ENCODE peak calls at places on chromosomes 16 and 17, in four cellular contexts. T is GM12865, Y is upper lobe of right lung, L is cardiac muscle cell. W is an unnamed sample.

GRCh38 chr17:3970668-3971067 is 6.4 kb upstream of the ATP2A3 start:
- DNase-seq in L (no peak), Y (no peak), T (no peak), W (no peak)

GRCh38 chr17:44917456-44917855 is 2.2 kb upstream of the GFAP start:
- DNase-seq in Y (peak), L (no peak), T (no peak), W (no peak)

GRCh38 chr17:34740516-34740915 is 161.1 kb downstream of the TMEM132E start:
- DNase-seq in T (no peak), Y (no peak), L (no peak), W (no peak)

GRCh38 chr16:76518791-76519190 is 241.6 kb downstream of the CNTNAP4 start:
- DNase-seq in Y (no peak), L (peak), T (no peak), W (no peak)

GRCh38 chr17:14067347-14067746 is 2.0 kb upstream of the COX10 start:
- DNase-seq in L (no peak), Y (no peak), T (no peak), W (no peak)

GRCh38 chr17:42564815-42565522 is 1.9 kb upstream of the MLX start:
- DNase-seq in L (no peak), T (no peak), Y (no peak), W (no peak)

GRCh38 chr17:17951524-17951923 is 20.7 kb downstream of the TOM1L2 start:
- DNase-seq in L (no peak), T (no peak), Y (no peak), W (no peak)

GRCh38 chr17:373616-374225 is 21.1 kb upstream of the RPH3AL start:
- DNase-seq in L (no peak), Y (peak), T (no peak), W (no peak)

GRCh38 chr17:75565618-75566017 is 22.0 kb upstream of the MYO15B start:
- DNase-seq in T (no peak), Y (no peak), L (no peak), W (no peak)

GRCh38 chr17:74130841-74131240 is 72.6 kb upstream of the RPL38 start:
- DNase-seq in T (no peak), L (no peak), Y (peak), W (no peak)

GRCh38 chr17:14488958-14489550 is 188.2 kb downstream of the HS3ST3B1 start:
- DNase-seq in T (no peak), Y (no peak), L (no peak), W (no peak)

GRCh38 chr17:70808596-70808995 is 639.3 kb downstream of the KCNJ2 start:
- DNase-seq in T (peak), L (no peak), Y (no peak), W (no peak)

GRCh38 chr17:3002538-3003301 is 60.7 kb downstream of the OR1D5 start:
- DNase-seq in T (peak), L (no peak), Y (peak), W (no peak)

GRCh38 chr17:51259574-51260236 is at the start of gene MBTD1:
- DNase-seq in L (peak), T (peak), Y (peak), W (peak)

GRCh38 chr16:56281256-56281805 is 90.0 kb downstream of the GNAO1 start:
- DNase-seq in Y (no peak), L (no peak), T (no peak), W (no peak)

GRCh38 chr17:2295575-2295974 is 8.0 kb downstream of the SMG6 start:
- DNase-seq in Y (no peak), L (no peak), T (peak), W (no peak)

GRCh38 chr16:30615358-30616076 is 5.3 kb upstream of the ZNF689 start:
- DNase-seq in L (peak), Y (peak), T (peak), W (no peak)

GRCh38 chr17:1147664-1148063 is 32.1 kb downstream of the ABR start:
- DNase-seq in Y (no peak), L (peak), T (no peak), W (peak)

GRCh38 chr17:29958947-29959657 is 17.7 kb downstream of the EFCAB5 start:
- DNase-seq in L (no peak), Y (no peak), T (no peak), W (no peak)

GRCh38 chr17:16250635-16251034 is 33.6 kb downstream of the PIGL start:
- DNase-seq in Y (no peak), L (no peak), T (no peak), W (no peak)

GRCh38 chr16:11757671-11758545 is 15.3 kb upstream of the TXNDC11 start:
- DNase-seq in Y (no peak), T (no peak), L (no peak), W (peak)

GRCh38 chr17:8124350-8125195 is 667 bp upstream of the HES7 start:
- DNase-seq in L (peak), T (peak), Y (no peak), W (no peak)

DNA sequence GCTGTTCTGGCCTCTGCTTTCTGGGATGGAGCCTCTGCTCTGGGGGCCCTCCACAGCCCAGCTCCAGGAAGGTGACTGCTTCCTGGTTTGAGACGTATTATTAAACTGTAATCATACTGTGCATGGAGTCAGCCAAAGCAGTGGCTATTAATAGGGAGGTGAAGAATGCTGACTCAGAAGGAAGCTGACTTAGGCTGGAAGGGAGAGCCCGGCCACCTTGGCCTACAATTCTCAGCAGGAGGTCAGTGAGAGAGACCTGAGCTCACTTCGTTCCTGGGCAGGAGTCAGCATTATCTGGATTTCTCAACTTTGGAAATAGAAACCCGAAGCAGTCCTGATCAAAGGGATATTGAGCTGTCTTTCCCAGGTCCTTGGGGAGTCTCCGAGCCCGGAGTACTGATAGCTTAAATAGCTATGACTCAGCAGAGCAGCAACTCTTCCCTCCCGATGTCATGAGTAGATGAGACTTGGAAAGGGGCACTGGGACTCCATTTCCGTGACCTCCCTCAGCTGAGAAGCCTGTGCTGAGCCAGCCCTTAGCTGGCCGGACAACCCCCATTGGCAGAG is 91.8 kb downstream of the YPEL2 start:
- DNase-seq in Y (no peak), T (no peak), L (peak), W (no peak)
- H3K4me3 ChIP-seq in Y (no peak), T (no peak), L (no peak), W (no peak)

GRCh38 chr16:4477966-4478365 is 1.8 kb downstream of the HMOX2 start:
- DNase-seq in Y (no peak), L (no peak), T (no peak), W (no peak)
- H3K4me3 ChIP-seq in Y (peak), L (no peak), T (no peak), W (no peak)

DNA sequence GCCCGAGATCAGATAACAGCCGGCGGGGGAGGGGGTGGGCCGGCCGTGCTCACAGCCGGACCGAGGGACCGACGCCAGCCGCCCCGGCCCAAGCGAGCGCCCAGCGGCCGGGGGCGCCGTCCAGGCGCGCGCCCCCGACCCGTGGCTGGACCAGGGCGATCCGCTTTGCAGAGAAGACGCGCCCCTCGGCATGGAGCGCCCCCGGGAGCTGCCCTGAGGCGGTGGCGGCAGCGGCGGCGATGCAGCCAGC is 353 bp downstream of the KCNJ12 start:
- DNase-seq in T (no peak), Y (no peak), L (no peak), W (no peak)
- H3K4me3 ChIP-seq in T (no peak), Y (peak), L (peak), W (peak)

GRCh38 chr17:49973271-49973615 is 4.3 kb downstream of the DLX4 start:
- DNase-seq in L (no peak), Y (no peak), T (no peak), W (no peak)
- H3K4me3 ChIP-seq in L (no peak), Y (no peak), T (no peak), W (no peak)

DNA sequence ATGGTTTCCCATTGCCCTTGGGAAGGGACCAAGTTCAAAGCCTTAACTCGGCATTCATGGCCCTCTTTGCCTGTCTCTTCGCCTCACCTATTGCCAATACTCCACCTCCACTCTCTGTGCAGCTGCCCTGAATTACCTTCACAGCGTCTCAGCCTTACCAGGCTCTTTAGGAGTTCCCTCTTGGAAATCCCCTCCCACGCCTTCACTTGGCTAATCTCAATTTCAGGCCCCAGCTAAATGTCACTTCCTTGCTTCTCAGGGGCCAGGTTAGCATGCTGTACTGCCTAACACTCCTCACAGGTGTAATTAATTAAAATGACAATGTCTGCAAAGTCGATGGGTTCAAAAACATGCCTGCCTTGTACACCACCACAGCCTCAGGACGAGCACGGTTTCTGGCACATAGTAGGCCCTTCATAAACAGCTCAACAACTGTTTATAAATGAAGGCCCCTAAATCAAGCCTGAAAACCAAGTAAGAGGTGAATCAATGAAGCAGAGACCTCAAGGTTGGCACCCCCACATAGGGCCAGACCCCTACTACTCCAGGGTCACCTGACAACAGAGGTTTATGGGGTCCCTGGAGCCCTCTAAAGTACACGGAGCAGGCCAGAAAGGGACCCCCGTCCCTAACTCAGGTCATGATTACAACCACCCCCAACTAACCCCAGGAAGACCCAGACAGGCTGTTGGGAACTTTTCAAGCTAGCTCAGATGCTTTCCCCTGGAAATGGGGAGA is 11.2 kb upstream of the EEF2K start:
- DNase-seq in T (peak), L (no peak), Y (no peak), W (no peak)
- H3K4me3 ChIP-seq in T (peak), L (no peak), Y (no peak), W (no peak)

DNA sequence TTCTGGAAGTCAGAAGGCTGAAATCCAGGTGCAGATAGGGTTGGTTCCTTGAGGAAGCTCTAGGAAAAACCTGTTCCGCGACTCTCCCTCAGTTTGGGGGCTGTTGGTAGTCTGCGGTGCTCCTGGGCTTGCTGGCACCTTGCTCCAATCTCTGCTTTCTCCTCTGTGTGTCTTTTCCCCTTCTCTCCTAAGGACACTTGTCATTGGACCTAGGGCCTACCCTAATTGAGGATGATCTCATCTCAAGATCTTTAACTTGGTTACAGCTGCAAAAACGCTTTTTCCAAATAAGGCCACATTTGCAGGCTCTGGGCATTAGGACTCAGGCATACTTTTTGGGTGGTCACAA is 12.9 kb upstream of the CACNG4 start:
- DNase-seq in T (no peak), Y (no peak), L (no peak), W (no peak)
- H3K4me3 ChIP-seq in T (no peak), Y (no peak), L (no peak), W (no peak)

GRCh38 chr17:57935833-57936807 is 19.1 kb downstream of the CUEDC1 start:
- DNase-seq in Y (no peak), L (peak), T (no peak), W (no peak)
- H3K4me3 ChIP-seq in Y (no peak), L (no peak), T (no peak), W (no peak)

DNA sequence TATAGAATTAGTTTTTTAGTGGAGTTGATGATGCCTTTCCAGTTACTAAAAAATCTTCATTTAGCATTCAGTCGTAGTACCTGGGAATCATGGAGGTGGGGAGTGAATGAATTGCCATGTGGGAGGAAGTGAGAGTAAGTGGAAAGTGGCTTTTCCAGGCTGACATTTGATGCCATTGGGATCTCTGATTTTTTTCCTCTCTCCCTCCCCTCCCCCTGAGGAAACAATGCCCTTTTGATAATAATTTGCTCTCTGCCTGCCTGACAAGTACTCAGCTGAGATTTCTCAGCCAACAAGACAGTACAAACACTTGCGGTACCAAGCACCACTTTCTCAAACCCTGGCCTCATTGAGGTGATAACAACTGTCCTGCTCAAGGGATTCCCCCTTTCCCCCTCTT is 2.2 kb downstream of the UBE2Z start:
- DNase-seq in T (no peak), L (no peak), Y (no peak), W (no peak)
- H3K4me3 ChIP-seq in T (peak), L (no peak), Y (no peak), W (peak)

W was measured in astrocyte of the cerebellum.